ENCODE peak calls at places on chromosomes 1 and 21, in seven cellular contexts. One of them, this sample, is unnamed.

GRCh38 chr1:160260436-160261382 is 1.6 kb downstream of the DCAF8 start:
- DNase-seq in heart right ventricle: no peak
- DNase-seq in lower lobe of right lung: no peak
- DNase-seq in endodermal cell: no peak
- DNase-seq in lower leg skin: no peak
- DNase-seq in uterus: peak
- DNase-seq in DND-41: no peak
- DNase-seq in this sample: no peak

GRCh38 chr1:177907000-177907399 is 62.9 kb downstream of the SEC16B start:
- DNase-seq in lower lobe of right lung: no peak
- DNase-seq in lower leg skin: no peak
- DNase-seq in uterus: no peak
- DNase-seq in DND-41: no peak
- DNase-seq in heart right ventricle: no peak
- DNase-seq in endodermal cell: no peak
- DNase-seq in this sample: no peak

GRCh38 chr1:182515556-182515955 is 65.6 kb downstream of the RGSL1 start:
- DNase-seq in lower lobe of right lung: no peak
- DNase-seq in heart right ventricle: no peak
- DNase-seq in DND-41: no peak
- DNase-seq in uterus: no peak
- DNase-seq in lower leg skin: no peak
- DNase-seq in endodermal cell: no peak
- DNase-seq in this sample: no peak

GRCh38 chr1:12666141-12666735 is 22.4 kb downstream of the AADACL4 start:
- DNase-seq in lower lobe of right lung: no peak
- DNase-seq in DND-41: no peak
- DNase-seq in heart right ventricle: no peak
- DNase-seq in endodermal cell: no peak
- DNase-seq in uterus: no peak
- DNase-seq in lower leg skin: no peak
- DNase-seq in this sample: no peak

GRCh38 chr1:12811409-12811784 is 19.8 kb downstream of the PRAMEF11 start:
- DNase-seq in DND-41: no peak
- DNase-seq in lower leg skin: no peak
- DNase-seq in uterus: no peak
- DNase-seq in lower lobe of right lung: no peak
- DNase-seq in endodermal cell: no peak
- DNase-seq in heart right ventricle: no peak
- DNase-seq in this sample: no peak

GRCh38 chr1:10484519-10484918 is 9.8 kb downstream of the PEX14 start:
- DNase-seq in DND-41: no peak
- DNase-seq in heart right ventricle: no peak
- DNase-seq in lower lobe of right lung: peak
- DNase-seq in uterus: no peak
- DNase-seq in lower leg skin: no peak
- DNase-seq in endodermal cell: no peak
- DNase-seq in this sample: peak

GRCh38 chr21:37551406-37552355 is 185.1 kb downstream of the DYRK1A start:
- DNase-seq in endodermal cell: peak
- DNase-seq in uterus: peak
- DNase-seq in lower leg skin: peak
- DNase-seq in lower lobe of right lung: peak
- DNase-seq in DND-41: no peak
- DNase-seq in heart right ventricle: no peak
- DNase-seq in this sample: no peak

GRCh38 chr1:27632387-27633297 is 2.3 kb downstream of the FGR start:
- DNase-seq in heart right ventricle: no peak
- DNase-seq in endodermal cell: no peak
- DNase-seq in uterus: no peak
- DNase-seq in lower leg skin: no peak
- DNase-seq in DND-41: peak
- DNase-seq in lower lobe of right lung: no peak
- DNase-seq in this sample: peak

DNA sequence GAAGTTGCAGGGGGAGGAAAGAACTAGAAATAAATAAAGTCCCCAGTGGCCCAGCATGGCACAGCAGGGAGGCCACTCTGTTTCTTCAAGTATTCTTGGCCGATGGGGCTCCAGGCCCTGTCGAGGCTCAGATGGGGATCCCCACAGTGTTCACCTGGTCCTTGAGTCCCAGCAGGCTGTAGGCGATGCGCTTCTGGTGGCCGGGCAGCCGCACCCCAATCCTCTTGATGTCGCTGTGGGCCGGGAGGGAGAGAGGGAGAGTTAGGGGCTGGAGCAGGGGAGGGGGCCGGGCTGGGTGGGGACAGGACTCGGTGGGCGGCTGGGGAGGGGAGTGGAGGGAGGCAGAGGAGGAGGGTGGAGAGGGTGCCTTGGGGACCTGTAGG is 30.8 kb downstream of the EPHA2 start:
- DNase-seq in lower lobe of right lung: no peak
- DNase-seq in endodermal cell: no peak
- DNase-seq in DND-41: no peak
- DNase-seq in heart right ventricle: peak
- DNase-seq in uterus: no peak
- DNase-seq in lower leg skin: no peak
- DNase-seq in this sample: peak
- H3K4me3 ChIP-seq in lower lobe of right lung: no peak
- H3K4me3 ChIP-seq in endodermal cell: no peak
- H3K4me3 ChIP-seq in DND-41: no peak
- H3K4me3 ChIP-seq in heart right ventricle: no peak
- H3K4me3 ChIP-seq in uterus: no peak
- H3K4me3 ChIP-seq in lower leg skin: no peak
- H3K4me3 ChIP-seq in this sample: no peak

GRCh38 chr21:14863745-14864210 is 201.0 kb downstream of the NRIP1 start:
- DNase-seq in heart right ventricle: no peak
- DNase-seq in endodermal cell: no peak
- DNase-seq in uterus: no peak
- DNase-seq in lower leg skin: no peak
- DNase-seq in DND-41: no peak
- DNase-seq in lower lobe of right lung: no peak
- DNase-seq in this sample: no peak

GRCh38 chr21:14866859-14867560 is 197.8 kb downstream of the NRIP1 start:
- DNase-seq in lower lobe of right lung: no peak
- DNase-seq in endodermal cell: no peak
- DNase-seq in DND-41: no peak
- DNase-seq in uterus: no peak
- DNase-seq in lower leg skin: no peak
- DNase-seq in heart right ventricle: no peak
- DNase-seq in this sample: no peak

GRCh38 chr21:14862794-14863720 is 201.7 kb downstream of the NRIP1 start:
- DNase-seq in lower lobe of right lung: no peak
- DNase-seq in endodermal cell: no peak
- DNase-seq in DND-41: peak
- DNase-seq in uterus: no peak
- DNase-seq in lower leg skin: no peak
- DNase-seq in heart right ventricle: no peak
- DNase-seq in this sample: no peak

GRCh38 chr21:14869984-14870840 is 194.6 kb downstream of the NRIP1 start:
- DNase-seq in lower leg skin: no peak
- DNase-seq in lower lobe of right lung: no peak
- DNase-seq in heart right ventricle: no peak
- DNase-seq in endodermal cell: no peak
- DNase-seq in DND-41: no peak
- DNase-seq in uterus: no peak
- DNase-seq in this sample: no peak

GRCh38 chr21:14864211-14865021 is 200.4 kb downstream of the NRIP1 start:
- DNase-seq in heart right ventricle: peak
- DNase-seq in uterus: peak
- DNase-seq in endodermal cell: peak
- DNase-seq in lower leg skin: peak
- DNase-seq in lower lobe of right lung: peak
- DNase-seq in DND-41: peak
- DNase-seq in this sample: peak
- TF ChIP-seq CTCF in heart right ventricle: peak
- TF ChIP-seq CTCF in uterus: peak
- TF ChIP-seq CTCF in endodermal cell: peak
- TF ChIP-seq CTCF in lower leg skin: no peak
- TF ChIP-seq CTCF in lower lobe of right lung: peak
- TF ChIP-seq CTCF in DND-41: peak
- TF ChIP-seq CTCF in this sample: peak

DNA sequence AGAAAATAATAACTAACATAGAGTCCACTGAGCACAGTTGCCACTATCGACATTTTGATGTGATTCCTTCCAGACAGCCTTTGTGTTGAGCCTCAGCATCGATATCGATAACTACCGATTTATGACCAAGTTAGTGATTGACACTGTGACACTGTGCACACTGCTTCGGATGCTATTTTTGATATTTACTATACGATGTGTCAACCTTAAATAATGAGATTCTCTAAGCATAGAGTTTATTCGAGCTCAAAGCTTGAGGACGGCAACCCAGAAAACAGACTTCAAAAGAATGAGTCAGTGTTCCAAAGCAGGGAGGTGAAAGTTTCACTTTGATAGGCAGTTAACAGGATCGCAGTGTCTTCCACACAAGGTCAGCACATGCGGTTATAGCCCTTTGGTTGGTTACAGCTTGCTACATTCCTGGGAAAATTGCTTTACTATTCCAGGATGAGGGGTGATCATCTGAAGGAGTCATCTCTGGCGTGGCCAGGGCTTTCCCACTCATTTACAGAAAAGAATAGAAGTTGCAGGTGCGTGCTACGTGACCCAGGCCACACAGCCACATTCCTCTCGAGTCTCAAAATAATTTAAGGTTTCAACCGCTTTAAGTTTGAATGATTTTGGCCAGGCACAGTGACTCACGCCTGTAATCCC is 53.6 kb upstream of the EFHD2 start:
- DNase-seq in DND-41: no peak
- DNase-seq in endodermal cell: no peak
- DNase-seq in uterus: no peak
- DNase-seq in heart right ventricle: no peak
- DNase-seq in lower lobe of right lung: no peak
- DNase-seq in lower leg skin: no peak
- DNase-seq in this sample: no peak
- H3K4me3 ChIP-seq in DND-41: no peak
- H3K4me3 ChIP-seq in endodermal cell: no peak
- H3K4me3 ChIP-seq in uterus: no peak
- H3K4me3 ChIP-seq in heart right ventricle: no peak
- H3K4me3 ChIP-seq in lower lobe of right lung: no peak
- H3K4me3 ChIP-seq in lower leg skin: no peak
- H3K4me3 ChIP-seq in this sample: no peak

GRCh38 chr1:154443274-154444013 is 38.3 kb downstream of the IL6R start:
- DNase-seq in DND-41: no peak
- DNase-seq in heart right ventricle: no peak
- DNase-seq in endodermal cell: no peak
- DNase-seq in lower lobe of right lung: no peak
- DNase-seq in uterus: no peak
- DNase-seq in lower leg skin: no peak
- DNase-seq in this sample: no peak

GRCh38 chr1:154441241-154441888 is 36.2 kb downstream of the IL6R start:
- DNase-seq in heart right ventricle: no peak
- DNase-seq in lower lobe of right lung: no peak
- DNase-seq in lower leg skin: no peak
- DNase-seq in DND-41: no peak
- DNase-seq in endodermal cell: no peak
- DNase-seq in uterus: no peak
- DNase-seq in this sample: no peak

GRCh38 chr1:154440031-154440430 is 34.9 kb downstream of the IL6R start:
- DNase-seq in DND-41: no peak
- DNase-seq in lower lobe of right lung: no peak
- DNase-seq in endodermal cell: no peak
- DNase-seq in lower leg skin: no peak
- DNase-seq in uterus: no peak
- DNase-seq in heart right ventricle: no peak
- DNase-seq in this sample: no peak

GRCh38 chr1:154445040-154445472 is 39.9 kb downstream of the IL6R start:
- DNase-seq in DND-41: peak
- DNase-seq in uterus: no peak
- DNase-seq in heart right ventricle: no peak
- DNase-seq in endodermal cell: no peak
- DNase-seq in lower lobe of right lung: no peak
- DNase-seq in lower leg skin: no peak
- DNase-seq in this sample: no peak

GRCh38 chr1:154442006-154442740 is 37.0 kb downstream of the IL6R start:
- DNase-seq in heart right ventricle: no peak
- DNase-seq in uterus: no peak
- DNase-seq in endodermal cell: peak
- DNase-seq in DND-41: no peak
- DNase-seq in lower lobe of right lung: no peak
- DNase-seq in lower leg skin: no peak
- DNase-seq in this sample: no peak
- TF ChIP-seq CTCF in heart right ventricle: peak
- TF ChIP-seq CTCF in uterus: peak
- TF ChIP-seq CTCF in endodermal cell: peak
- TF ChIP-seq CTCF in DND-41: peak
- TF ChIP-seq CTCF in lower lobe of right lung: peak
- TF ChIP-seq CTCF in lower leg skin: no peak
- TF ChIP-seq CTCF in this sample: no peak

GRCh38 chr1:208233546-208233945 is 10.6 kb downstream of the PLXNA2 start:
- DNase-seq in heart right ventricle: no peak
- DNase-seq in uterus: no peak
- DNase-seq in lower leg skin: no peak
- DNase-seq in lower lobe of right lung: peak
- DNase-seq in DND-41: no peak
- DNase-seq in endodermal cell: peak
- DNase-seq in this sample: peak
- H3K4me3 ChIP-seq in heart right ventricle: no peak
- H3K4me3 ChIP-seq in uterus: no peak
- H3K4me3 ChIP-seq in lower leg skin: no peak
- H3K4me3 ChIP-seq in lower lobe of right lung: no peak
- H3K4me3 ChIP-seq in DND-41: no peak
- H3K4me3 ChIP-seq in endodermal cell: peak
- H3K4me3 ChIP-seq in this sample: no peak

This sample was measured in left lung.